ENCODE peak calls at places on chromosomes 4 and X, in ten cellular contexts. O, A, K, Y, T, P, E, F, N and G are unnamed samples.

GRCh38 chr4:154822775-154823174 is 41.7 kb downstream of the RBM46 start:
- DNase-seq in N (no peak), O (peak), F (peak), E (no peak), A (no peak), K (peak), Y (no peak), P (no peak), T (no peak), G (peak)

GRCh38 chrX:145751943-145752342 is 65.7 kb upstream of the SLITRK2 start:
- DNase-seq in Y (no peak), K (no peak), N (no peak), E (no peak), A (no peak), O (peak), T (no peak), P (no peak), F (no peak), G (peak)

GRCh38 chrX:106468433-106468832 is 143.3 kb upstream of the RADX start:
- DNase-seq in A (no peak), K (no peak), N (no peak), T (no peak), Y (no peak), E (no peak), O (no peak), P (peak), F (no peak), G (no peak)

GRCh38 chr4:63528592-63528991 is 880.7 kb downstream of the TECRL start:
- DNase-seq in N (no peak), P (no peak), K (no peak), A (no peak), T (no peak), O (peak), F (no peak), Y (no peak), E (no peak), G (peak)

GRCh38 chrX:47366051-47366722 is 4.2 kb upstream of the ZNF157 start:
- DNase-seq in P (peak), F (peak), T (peak), Y (peak), A (peak), E (peak), O (peak), K (peak), N (peak), G (peak)

GRCh38 chrX:67613366-67613765 is 69.5 kb downstream of the AR start:
- DNase-seq in P (no peak), T (no peak), Y (no peak), A (no peak), N (no peak), O (peak), E (no peak), K (peak), F (no peak), G (peak)

GRCh38 chrX:30865612-30866011 is 23.4 kb downstream of the TAB3 start:
- DNase-seq in K (no peak), T (no peak), F (no peak), P (no peak), Y (no peak), N (no peak), E (no peak), O (no peak), A (no peak), G (no peak)

GRCh38 chrX:47513697-47514085 is 30.7 kb upstream of the ZNF41 start:
- DNase-seq in T (no peak), O (no peak), A (no peak), F (no peak), E (no peak), K (no peak), N (no peak), P (no peak), Y (no peak), G (no peak)

GRCh38 chrX:66203114-66203513 is 39.1 kb downstream of the HEPH start:
- DNase-seq in K (no peak), E (no peak), N (no peak), P (no peak), A (no peak), O (no peak), F (no peak), T (no peak), Y (no peak), G (no peak)

GRCh38 chr4:40933272-40934053 is 183.7 kb downstream of the NSUN7 start:
- DNase-seq in E (no peak), K (peak), T (no peak), P (no peak), A (no peak), O (peak), F (no peak), Y (no peak), N (no peak), G (peak)

GRCh38 chrX:46913710-46914109 is 1.5 kb downstream of the JADE3 start:
- DNase-seq in P (no peak), A (no peak), T (no peak), F (peak), O (peak), Y (peak), N (peak), E (no peak), K (peak), G (peak)

GRCh38 chrX:52865328-52865980 is 2.4 kb downstream of the XAGE3 start:
- DNase-seq in T (no peak), F (no peak), Y (no peak), O (peak), P (no peak), E (no peak), N (no peak), K (peak), A (no peak), G (no peak)

GRCh38 chr4:79772510-79772909 is 300.5 kb downstream of the ANTXR2 start:
- DNase-seq in F (no peak), T (no peak), E (no peak), K (no peak), A (no peak), P (no peak), Y (no peak), N (no peak), O (no peak), G (no peak)

GRCh38 chrX:142804085-142804484 is 221.6 kb upstream of the SPANXN4 start:
- DNase-seq in K (no peak), Y (no peak), E (peak), A (no peak), O (no peak), P (no peak), T (no peak), F (no peak), N (no peak), G (no peak)

GRCh38 chr4:105149771-105150170 is 3.1 kb downstream of the TET2 start:
- DNase-seq in N (no peak), Y (no peak), K (no peak), E (no peak), A (no peak), T (no peak), F (no peak), O (no peak), P (no peak), G (no peak)

GRCh38 chr4:53907772-53908171 is 156.6 kb downstream of the CHIC2 start:
- DNase-seq in N (no peak), K (no peak), E (no peak), O (no peak), F (peak), T (no peak), Y (no peak), A (no peak), P (no peak), G (no peak)

GRCh38 chr4:53906786-53907185 is 157.6 kb downstream of the CHIC2 start:
- DNase-seq in O (peak), A (no peak), K (peak), F (no peak), E (no peak), T (no peak), N (no peak), Y (no peak), P (no peak), G (peak)

GRCh38 chr4:53905281-53905934 is 159.0 kb downstream of the CHIC2 start:
- DNase-seq in Y (no peak), T (no peak), A (no peak), O (peak), P (no peak), F (no peak), E (no peak), K (peak), N (no peak), G (peak)

GRCh38 chr4:53905935-53906377 is 158.4 kb downstream of the CHIC2 start:
- DNase-seq in P (no peak), O (peak), T (no peak), N (peak), Y (no peak), E (no peak), F (peak), A (no peak), K (peak), G (peak)

GRCh38 chr4:53908661-53909078 is 155.7 kb downstream of the CHIC2 start:
- DNase-seq in E (no peak), O (peak), P (no peak), K (peak), T (no peak), F (peak), N (peak), Y (peak), A (peak), G (peak)
- TF ChIP-seq CTCF in E (peak), O (peak), P (peak), K (peak), T (peak), F (peak), N (peak), Y (peak), A (peak), G (peak)

GRCh38 chr4:37867102-37867501 is 23.8 kb upstream of the TBC1D1 start:
- DNase-seq in O (no peak), F (no peak), P (no peak), Y (no peak), T (no peak), K (no peak), A (no peak), E (no peak), N (no peak), G (no peak)

GRCh38 chr4:37864786-37865185 is 26.1 kb upstream of the TBC1D1 start:
- DNase-seq in K (no peak), Y (no peak), T (no peak), P (no peak), A (no peak), N (no peak), F (no peak), O (no peak), E (no peak), G (no peak)

DNA sequence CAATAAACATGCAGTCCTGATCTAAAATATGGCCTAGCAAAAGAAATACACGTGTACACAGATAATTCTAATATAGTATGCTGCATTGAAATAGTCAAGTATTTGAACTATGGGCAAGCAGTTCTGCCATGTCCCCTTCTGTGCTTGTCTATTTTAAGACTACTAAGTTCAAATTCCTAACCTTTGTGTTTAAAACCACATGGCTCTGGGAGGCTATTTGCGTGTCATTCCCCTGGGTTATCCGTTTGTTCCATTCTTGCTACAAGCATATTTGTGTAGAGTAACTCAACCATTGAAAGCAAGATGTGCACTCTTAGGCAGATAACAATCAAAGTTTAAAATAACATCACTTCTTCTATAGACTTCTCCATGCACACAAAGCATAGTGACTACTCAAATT is 25.4 kb upstream of the TBC1D1 start:
- DNase-seq in O (peak), N (no peak), Y (no peak), E (no peak), K (no peak), A (no peak), F (no peak), P (no peak), T (no peak), G (peak)
- H3K4me3 ChIP-seq in O (no peak), N (no peak), Y (no peak), E (no peak), K (no peak), A (no peak), F (no peak), P (no peak), T (no peak), G (no peak)

GRCh38 chr4:152460488-152460887 is 75.4 kb downstream of the FBXW7 start:
- DNase-seq in K (peak), Y (no peak), P (no peak), N (no peak), F (peak), E (no peak), T (no peak), O (peak), A (no peak), G (peak)
- TF ChIP-seq CTCF in K (peak), Y (no peak), P (no peak), N (no peak), F (no peak), E (no peak), T (no peak), O (peak), A (peak), G (peak)

DNA sequence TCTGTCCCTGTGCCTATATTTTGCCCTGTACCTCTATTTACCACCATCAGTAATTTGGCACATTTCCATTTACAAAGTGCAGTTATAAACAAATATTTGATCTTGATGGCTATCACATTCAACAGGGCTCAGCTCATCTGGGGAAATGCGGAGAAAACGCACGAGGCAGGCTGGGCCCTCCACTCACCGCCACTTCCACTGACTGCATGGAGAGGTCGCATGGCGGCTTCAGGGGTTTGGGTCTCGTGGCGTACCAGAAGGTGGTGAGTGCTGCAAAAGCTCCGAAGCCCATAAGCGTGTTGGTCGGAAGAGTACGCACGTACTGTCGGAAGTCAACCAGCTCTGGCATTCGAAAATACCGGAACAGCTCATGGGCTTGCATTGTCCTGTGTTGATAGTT is 22.6 kb downstream of the ACSL1 start:
- DNase-seq in E (no peak), F (no peak), O (no peak), N (no peak), A (no peak), P (peak), K (no peak), Y (no peak), T (no peak), G (no peak)
- H3K4me3 ChIP-seq in E (no peak), F (no peak), O (no peak), N (no peak), A (no peak), P (no peak), K (no peak), Y (no peak), T (no peak), G (no peak)

DNA sequence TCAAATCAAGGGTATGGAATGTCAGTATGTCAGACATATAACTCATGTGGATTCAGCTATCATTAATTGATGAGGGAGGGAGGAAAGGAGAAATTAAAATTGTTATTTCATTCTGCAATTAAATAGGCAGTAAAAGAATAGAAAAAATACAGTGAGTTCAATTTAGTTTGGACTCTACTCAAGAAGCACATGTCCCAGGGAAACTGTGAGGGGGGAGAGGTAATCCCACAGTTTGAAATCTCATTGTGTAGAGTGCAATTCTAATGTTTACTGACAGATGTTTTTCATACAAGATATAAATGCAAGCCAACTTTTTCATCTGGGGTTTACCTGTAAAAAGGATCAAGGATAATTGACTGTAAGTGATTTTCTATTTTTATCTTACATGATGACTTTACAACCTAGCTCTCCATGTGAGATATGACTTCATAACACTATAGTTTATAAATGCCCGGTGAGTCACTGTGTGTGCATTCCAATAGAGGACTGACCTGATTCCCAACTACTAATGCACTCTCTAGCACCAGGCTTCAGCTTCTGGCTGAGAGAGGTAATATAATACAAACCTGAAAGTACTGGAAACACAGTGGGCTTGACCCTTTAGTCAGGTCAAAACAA is 35.2 kb upstream of the SCD5 start:
- DNase-seq in P (no peak), Y (no peak), N (no peak), K (peak), T (no peak), O (peak), E (no peak), A (no peak), F (peak), G (peak)
- TF ChIP-seq CTCF in P (no peak), Y (no peak), N (no peak), K (peak), T (no peak), O (peak), E (no peak), A (no peak), F (peak), G (no peak)

DNA sequence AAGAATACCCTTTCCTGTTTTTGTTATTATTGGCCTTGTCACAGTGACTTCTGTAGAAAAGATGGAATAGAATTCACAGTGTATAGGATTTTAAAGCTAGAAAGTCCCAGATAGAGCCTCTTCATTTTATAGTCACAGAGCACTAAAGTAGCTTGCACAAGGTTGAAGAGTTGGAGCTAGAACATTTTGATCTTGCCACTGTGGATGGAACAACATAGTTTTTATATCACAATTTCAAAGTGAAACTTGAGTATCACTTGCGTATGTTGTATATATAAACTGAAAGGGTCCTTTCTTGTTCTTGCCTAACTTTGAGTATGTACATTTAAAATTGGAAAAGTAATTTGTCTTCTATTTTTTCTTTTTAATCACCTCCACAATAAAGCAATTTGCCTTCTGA is 2.7 kb downstream of the USO1 start:
- DNase-seq in E (no peak), F (no peak), Y (no peak), N (no peak), K (peak), P (no peak), T (no peak), O (peak), A (no peak), G (no peak)
- H3K4me3 ChIP-seq in E (no peak), F (no peak), Y (no peak), N (no peak), K (no peak), P (no peak), T (no peak), O (peak), A (peak), G (peak)